ENCODE peak calls at places on chromosomes 6 and 20, in seven cellular contexts. F is SK-N-SH, U is HepG2, X is GM12878, E is HCT116, P is H1, C is K562. L is an unnamed sample.

GRCh38 chr6:147204060-147204785 is at the start of gene STXBP5:
- DNase-seq in F (peak), U (peak), X (no peak), E (no peak), P (peak), C (peak), L (peak)

GRCh38 chr6:96816182-96816888 is 20.9 kb downstream of the GPR63 start:
- DNase-seq in F (no peak), U (no peak), X (no peak), E (no peak), P (no peak), C (no peak), L (no peak)

GRCh38 chr20:2400290-2400689 is 19.6 kb downstream of the TGM6 start:
- DNase-seq in F (no peak), U (no peak), X (no peak), E (no peak), P (no peak), C (no peak), L (no peak)

GRCh38 chr20:54168961-54169862 is 4.6 kb downstream of the CYP24A1 start:
- DNase-seq in F (no peak), U (peak), X (no peak), E (peak), P (no peak), C (no peak), L (no peak)

GRCh38 chr6:142387997-142388815 is 86.4 kb downstream of the ADGRG6 start:
- DNase-seq in F (peak), U (peak), X (no peak), E (no peak), P (no peak), C (peak), L (peak)

GRCh38 chr6:26200918-26201721 is 113.9 kb downstream of the HFE start:
- DNase-seq in F (no peak), U (no peak), X (no peak), E (no peak), P (no peak), C (no peak), L (no peak)

GRCh38 chr6:75794351-75794846 is 45.4 kb downstream of the MYO6 start:
- DNase-seq in F (no peak), U (peak), X (no peak), E (no peak), P (no peak), C (no peak), L (no peak)

GRCh38 chr6:138526822-138527235 is 27.5 kb upstream of the NHSL1 start:
- DNase-seq in F (no peak), U (peak), X (no peak), E (no peak), P (no peak), C (no peak), L (peak)

GRCh38 chr20:32891491-32891890 is 32.8 kb downstream of the EFCAB8 start:
- DNase-seq in F (no peak), U (no peak), X (no peak), E (no peak), P (no peak), C (no peak), L (no peak)

GRCh38 chr6:129966125-129966524 is 52.3 kb upstream of the L3MBTL3 start:
- DNase-seq in F (no peak), U (no peak), X (no peak), E (no peak), P (no peak), C (no peak), L (no peak)

GRCh38 chr6:75296811-75297779 is 12.5 kb upstream of the TMEM30A start:
- DNase-seq in F (peak), U (peak), X (no peak), E (peak), P (no peak), C (peak), L (no peak)

GRCh38 chr6:26431258-26432162 is 8.8 kb upstream of the BTN3A3 start:
- DNase-seq in F (no peak), U (no peak), X (no peak), E (no peak), P (no peak), C (no peak), L (no peak)

GRCh38 chr20:46312075-46312944 is 4.0 kb upstream of the CDH22 start:
- DNase-seq in F (peak), U (peak), X (no peak), E (no peak), P (peak), C (peak), L (no peak)

GRCh38 chr6:44146685-44147084 is 11.9 kb upstream of the CAPN11 start:
- DNase-seq in F (no peak), U (no peak), X (no peak), E (no peak), P (no peak), C (no peak), L (no peak)

GRCh38 chr6:157667211-157668033 is 155.6 kb upstream of the SNX9 start:
- DNase-seq in F (peak), U (peak), X (peak), E (peak), P (peak), C (peak), L (peak)

GRCh38 chr6:145815875-145816274 is 1.3 kb upstream of the FBXO30 start:
- DNase-seq in F (peak), U (no peak), X (no peak), E (no peak), P (no peak), C (no peak), L (no peak)

GRCh38 chr6:170124836-170125235 is 166.0 kb downstream of the DLL1 start:
- DNase-seq in F (no peak), U (no peak), X (no peak), E (no peak), P (peak), C (no peak), L (peak)

GRCh38 chr20:57312138-57312537 is 17.5 kb upstream of the SPO11 start:
- DNase-seq in F (no peak), U (no peak), X (no peak), E (no peak), P (no peak), C (no peak), L (no peak)

GRCh38 chr6:138989098-138989983 is 1.3 kb upstream of the REPS1 start:
- DNase-seq in F (no peak), U (peak), X (no peak), E (no peak), P (no peak), C (no peak), L (no peak)

GRCh38 chr20:56181593-56181992 is 66.9 kb upstream of the MC3R start:
- DNase-seq in F (peak), U (no peak), X (no peak), E (no peak), P (no peak), C (no peak), L (peak)

GRCh38 chr6:6401401-6401800 is 80.9 kb upstream of the F13A1 start:
- DNase-seq in F (no peak), U (no peak), X (no peak), E (no peak), P (no peak), C (no peak), L (no peak)

GRCh38 chr6:33802186-33803061 is 1.4 kb downstream of the MLN start:
- DNase-seq in F (no peak), U (no peak), X (no peak), E (no peak), P (no peak), C (no peak), L (no peak)

GRCh38 chr6:119361209-119361608 is 11.6 kb upstream of the MAN1A1 start:
- DNase-seq in F (no peak), U (no peak), X (no peak), E (no peak), P (no peak), C (no peak), L (no peak)

GRCh38 chr6:100465701-100466409 is 1.1 kb upstream of the SIM1 start:
- DNase-seq in F (no peak), U (no peak), X (no peak), E (no peak), P (no peak), C (no peak), L (no peak)

GRCh38 chr6:30937265-30937664 is 3.5 kb upstream of the MUCL3 start:
- DNase-seq in F (no peak), U (no peak), X (no peak), E (no peak), P (no peak), C (no peak), L (no peak)

GRCh38 chr6:30940361-30941001 is at the start of gene MUCL3:
- DNase-seq in F (no peak), U (no peak), X (no peak), E (no peak), P (no peak), C (peak), L (no peak)

GRCh38 chr6:30942338-30943060 is 1.7 kb downstream of the MUCL3 start:
- DNase-seq in F (peak), U (peak), X (no peak), E (peak), P (peak), C (peak), L (peak)

GRCh38 chr6:30938730-30939129 is 2.0 kb upstream of the MUCL3 start:
- DNase-seq in F (no peak), U (no peak), X (no peak), E (no peak), P (no peak), C (no peak), L (no peak)

DNA sequence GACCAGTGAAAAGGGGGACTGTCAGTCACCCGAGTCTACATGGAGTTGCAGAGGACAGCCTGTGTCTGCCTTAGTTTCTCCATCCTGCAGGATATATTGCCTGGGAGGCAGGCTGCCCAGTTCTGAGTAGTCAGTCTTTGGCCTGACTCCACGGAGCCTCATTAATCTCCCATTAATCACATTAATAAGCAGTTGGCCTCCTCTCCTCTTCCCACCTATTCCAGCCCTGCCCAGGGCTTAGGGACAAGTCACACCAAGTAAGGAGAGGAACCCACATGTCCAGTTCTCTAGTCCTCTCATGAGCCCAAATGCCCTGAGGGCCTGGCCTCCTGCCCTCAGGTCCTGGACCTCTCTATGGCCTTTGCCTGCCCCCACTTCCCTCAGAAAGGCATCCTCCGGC is 1.3 kb upstream of the MUCL3 start:
- DNase-seq in F (no peak), U (no peak), X (no peak), E (no peak), P (no peak), C (no peak), L (peak)
- TF ChIP-seq JUND in F (no peak), U (no peak), X (no peak), E (no peak), P (no peak), C (no peak), L (no peak)

GRCh38 chr6:159104163-159104885 is 59.5 kb upstream of the TAGAP start:
- DNase-seq in F (peak), U (peak), X (no peak), E (no peak), P (peak), C (peak), L (peak)

GRCh38 chr6:159103396-159104162 is 58.8 kb upstream of the TAGAP start:
- DNase-seq in F (no peak), U (no peak), X (no peak), E (no peak), P (no peak), C (no peak), L (no peak)

GRCh38 chr6:159100789-159101182 is 56.0 kb upstream of the TAGAP start:
- DNase-seq in F (no peak), U (peak), X (no peak), E (no peak), P (no peak), C (no peak), L (no peak)

GRCh38 chr6:159101656-159102055 is 56.9 kb upstream of the TAGAP start:
- DNase-seq in F (no peak), U (no peak), X (no peak), E (no peak), P (no peak), C (no peak), L (no peak)

GRCh38 chr6:159102373-159103160 is 57.8 kb upstream of the TAGAP start:
- DNase-seq in F (no peak), U (no peak), X (no peak), E (no peak), P (peak), C (no peak), L (no peak)
- TF ChIP-seq JUND in F (no peak), U (no peak), X (no peak), E (no peak), P (no peak), C (no peak), L (no peak)

DNA sequence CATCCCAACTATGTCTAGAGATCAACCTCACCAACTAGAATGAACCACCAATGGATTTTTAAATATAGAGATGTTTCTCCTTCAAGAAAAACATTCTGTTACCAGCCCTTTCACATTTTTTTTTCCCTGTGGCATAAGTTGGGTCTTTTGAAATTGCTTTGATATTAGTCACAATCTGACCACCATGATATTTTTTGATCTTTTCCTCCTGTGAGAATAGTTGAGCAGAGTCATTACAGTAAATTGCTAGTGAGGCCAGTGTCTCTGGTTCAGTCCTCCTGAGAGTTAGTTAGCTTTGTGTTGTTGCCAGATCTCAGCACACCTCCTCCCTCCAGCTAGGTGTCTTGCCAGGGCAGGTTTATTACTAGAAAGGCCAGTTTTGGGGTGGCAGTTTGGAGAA is 79.7 kb upstream of the MYLIP start:
- DNase-seq in F (no peak), U (no peak), X (no peak), E (no peak), P (no peak), C (no peak), L (no peak)
- TF ChIP-seq JUND in F (no peak), U (no peak), X (no peak), E (no peak), P (no peak), C (no peak), L (no peak)

GRCh38 chr6:149545754-149546471 is at the start of gene PPIL4:
- DNase-seq in F (peak), U (peak), X (peak), E (peak), P (peak), C (peak), L (peak)
- TF ChIP-seq JUND in F (no peak), U (peak), X (no peak), E (no peak), P (peak), C (peak), L (no peak)

GRCh38 chr20:20780127-20780822 is 67.8 kb upstream of the RALGAPA2 start:
- DNase-seq in F (no peak), U (peak), X (peak), E (no peak), P (no peak), C (no peak), L (peak)
- TF ChIP-seq JUND in F (no peak), U (no peak), X (no peak), E (no peak), P (no peak), C (no peak), L (no peak)

L was measured in T47D.